ENCODE peak calls at places on chromosomes 16 and 17, in eight cellular contexts. D is NCI-H2029; Q is GOT3; C is NCI-H446; N is adrenal gland; L is cardiac fibroblast; B is CD4-positive, alpha-beta memory T cell; W is T-helper 17 cell. M is an unnamed sample.

GRCh38 chr16:57721765-57722499 is 13.6 kb upstream of the KATNB1 start:
- DNase-seq in D (no peak), Q (no peak), C (no peak), N (no peak), L (no peak), B (no peak), W (no peak), M (no peak)

GRCh38 chr17:67124469-67125148 is 80.3 kb downstream of the CACNG1 start:
- DNase-seq in D (no peak), Q (no peak), C (no peak), N (no peak), L (no peak), B (no peak), W (no peak), M (no peak)

GRCh38 chr16:78407191-78407590 is 307.7 kb downstream of the WWOX start:
- DNase-seq in D (no peak), Q (no peak), C (no peak), N (no peak), L (peak; percentile 2), B (no peak), W (no peak), M (no peak)

GRCh38 chr17:44203731-44204452 is 4.2 kb upstream of the ATXN7L3 start:
- DNase-seq in D (peak; percentile 14), Q (no peak), C (no peak), N (no peak), L (peak; percentile 74), B (peak; percentile 43), W (no peak), M (peak; percentile 39)

GRCh38 chr17:39801055-39801454 is 63.1 kb downstream of the IKZF3 start:
- DNase-seq in D (no peak), Q (no peak), C (no peak), N (no peak), L (no peak), B (no peak), W (no peak), M (no peak)

GRCh38 chr17:4789701-4789950 is 862 bp downstream of the GLTPD2 start:
- DNase-seq in D (no peak), Q (no peak), C (no peak), N (no peak), L (no peak), B (no peak), W (no peak), M (no peak)

GRCh38 chr16:48447940-48448536 is 62.8 kb upstream of the SIAH1 start:
- DNase-seq in D (no peak), Q (no peak), C (no peak), N (no peak), L (no peak), B (no peak), W (no peak), M (no peak)

GRCh38 chr17:79555543-79555942 is 55.3 kb downstream of the RBFOX3 start:
- DNase-seq in D (no peak), Q (no peak), C (no peak), N (no peak), L (no peak), B (no peak), W (no peak), M (no peak)

GRCh38 chr16:28981517-28981916 is 3.3 kb upstream of the LAT start:
- DNase-seq in D (no peak), Q (no peak), C (no peak), N (no peak), L (no peak), B (no peak), W (no peak), M (no peak)

GRCh38 chr17:18043491-18043890 is 4.3 kb downstream of the GID4 start:
- DNase-seq in D (no peak), Q (no peak), C (no peak), N (no peak), L (peak; percentile 49), B (no peak), W (no peak), M (no peak)

GRCh38 chr16:87973721-87974120 is 22.5 kb downstream of the BANP start:
- DNase-seq in D (no peak), Q (no peak), C (no peak), N (no peak), L (no peak), B (no peak), W (no peak), M (no peak)

GRCh38 chr16:177394-177822 is 928 bp downstream of the HBA1 start:
- DNase-seq in D (no peak), Q (no peak), C (no peak), N (no peak), L (peak; percentile 23), B (no peak), W (no peak), M (no peak)

GRCh38 chr16:69123894-69124293 is 8.5 kb downstream of the CHTF8 start:
- DNase-seq in D (no peak), Q (no peak), C (peak; percentile 27), N (peak; percentile 45), L (peak; percentile 80), B (peak; percentile 72), W (peak; percentile 43), M (peak; percentile 57)

GRCh38 chr17:50861334-50861676 is 4.8 kb downstream of the TOB1 start:
- DNase-seq in D (no peak), Q (no peak), C (no peak), N (no peak), L (no peak), B (no peak), W (no peak), M (no peak)

GRCh38 chr16:78227855-78228254 is 128.4 kb downstream of the WWOX start:
- DNase-seq in D (no peak), Q (no peak), C (no peak), N (no peak), L (no peak), B (no peak), W (no peak), M (no peak)

GRCh38 chr17:76726231-76726765 is at the start of gene JMJD6:
- DNase-seq in D (peak; percentile 85), Q (peak; percentile 92), C (peak; percentile 92), N (peak; percentile 98), L (peak; percentile 98), B (no peak), W (no peak), M (peak; percentile 92)

GRCh38 chr17:48307814-48308411 is 122.1 kb downstream of the SKAP1 start:
- DNase-seq in D (no peak), Q (no peak), C (peak; percentile 6), N (peak; percentile 51), L (peak; percentile 70), B (peak; percentile 39), W (peak; percentile 31), M (peak; percentile 23)

GRCh38 chr16:71528863-71529262 is 2.6 kb downstream of the CHST4 start:
- DNase-seq in D (no peak), Q (no peak), C (no peak), N (no peak), L (no peak), B (no peak), W (no peak), M (no peak)

GRCh38 chr17:28142355-28142754 is 99.9 kb downstream of the NLK start:
- DNase-seq in D (no peak), Q (no peak), C (no peak), N (no peak), L (no peak), B (no peak), W (no peak), M (no peak)

GRCh38 chr17:40058151-40058784 is 4.1 kb upstream of the MED24 start:
- DNase-seq in D (no peak), Q (no peak), C (no peak), N (no peak), L (peak; percentile 63), B (no peak), W (no peak), M (no peak)

GRCh38 chr17:69411766-69412165 is 2.7 kb upstream of the MAP2K6 start:
- DNase-seq in D (no peak), Q (no peak), C (no peak), N (no peak), L (no peak), B (no peak), W (no peak), M (no peak)

GRCh38 chr17:29124135-29124930 is 55.9 kb downstream of the MYO18A start:
- DNase-seq in D (peak; percentile 38), Q (no peak), C (peak; percentile 25), N (peak; percentile 61), L (peak; percentile 88), B (peak; percentile 37), W (no peak), M (no peak)

GRCh38 chr17:32286518-32286900 is 20.9 kb downstream of the RHBDL3 start:
- DNase-seq in D (no peak), Q (no peak), C (no peak), N (no peak), L (no peak), B (no peak), W (no peak), M (no peak)

GRCh38 chr17:16282522-16282921 is 65.5 kb downstream of the PIGL start:
- DNase-seq in D (no peak), Q (no peak), C (no peak), N (no peak), L (peak; percentile 71), B (no peak), W (no peak), M (no peak)

GRCh38 chr17:44322236-44322895 is 2.3 kb downstream of the SLC25A39 start:
- DNase-seq in D (no peak), Q (no peak), C (no peak), N (no peak), L (no peak), B (no peak), W (no peak), M (no peak)

GRCh38 chr17:63917646-63918045 is 993 bp downstream of the GH1 start:
- DNase-seq in D (no peak), Q (no peak), C (no peak), N (no peak), L (no peak), B (no peak), W (no peak), M (no peak)

GRCh38 chr17:61467416-61468262 is 15.4 kb downstream of the TBX4 start:
- DNase-seq in D (no peak), Q (no peak), C (peak; percentile 11), N (no peak), L (peak; percentile 60), B (no peak), W (no peak), M (no peak)

GRCh38 chr17:83187782-83188311 is 108.4 kb downstream of the METRNL start:
- DNase-seq in D (no peak), Q (no peak), C (no peak), N (no peak), L (no peak), B (no peak), W (no peak), M (no peak)

GRCh38 chr17:18038149-18038850 is 668 bp downstream of the ATPAF2 start:
- DNase-seq in D (no peak), Q (no peak), C (no peak), N (no peak), L (no peak), B (no peak), W (no peak), M (no peak)

GRCh38 chr16:79050063-79050462 is 550.5 kb downstream of the MAF start:
- DNase-seq in D (no peak), Q (no peak), C (no peak), N (no peak), L (no peak), B (no peak), W (no peak), M (no peak)

GRCh38 chr16:54280751-54281150 is 5.8 kb downstream of the IRX3 start:
- DNase-seq in D (no peak), Q (no peak), C (no peak), N (no peak), L (no peak), B (no peak), W (no peak), M (no peak)

GRCh38 chr16:72285324-72285723 is 113.4 kb upstream of the PMFBP1 start:
- DNase-seq in D (no peak), Q (no peak), C (no peak), N (no peak), L (no peak), B (no peak), W (no peak), M (no peak)

GRCh38 chr16:86398622-86399021 is 111.7 kb upstream of the FOXF1 start:
- DNase-seq in D (no peak), Q (no peak), C (no peak), N (no peak), L (peak; percentile 31), B (no peak), W (no peak), M (no peak)

GRCh38 chr16:89482087-89482823 is 8.1 kb downstream of the ANKRD11 start:
- DNase-seq in D (no peak), Q (no peak), C (no peak), N (no peak), L (no peak), B (no peak), W (no peak), M (no peak)

M was measured in neuronal stem cell.